ENCODE peak calls at places on chromosome 5, in five cellular contexts. Y is HepG2; H is stimulated activated CD4-positive, alpha-beta T cell treated with anti-CD3 and anti-CD28 coated beads, TNF-alpha, amount 100 ng/mL, for 48 hours; D is activated T-cell treated with anti-CD3 and anti-CD28 coated beads, Interleukin-2, amount 50 U/mL, for 72 hours; T is RCC 7860. L is an unnamed sample.

GRCh38 chr5:32222723-32223470 is 48.8 kb upstream of the GOLPH3 start:
- DNase-seq in Y (no peak), H (no peak), D (no peak), T (no peak), L (no peak)

GRCh38 chr5:96567188-96567587 is 95.0 kb upstream of the CAST start:
- DNase-seq in Y (no peak), H (no peak), D (no peak), T (peak), L (no peak)

GRCh38 chr5:133109655-133110483 is 58.1 kb downstream of the HSPA4 start:
- DNase-seq in Y (no peak), H (no peak), D (no peak), T (no peak), L (no peak)

GRCh38 chr5:80216753-80217596 is 38.9 kb downstream of the SERINC5 start:
- DNase-seq in Y (no peak), H (no peak), D (peak), T (no peak), L (peak)

GRCh38 chr5:123670981-123671557 is 159.1 kb downstream of the CSNK1G3 start:
- DNase-seq in Y (peak), H (peak), D (peak), T (peak), L (peak)

GRCh38 chr5:173969167-173970049 is 19.6 kb upstream of the C5orf47 start:
- DNase-seq in Y (peak), H (no peak), D (no peak), T (peak), L (no peak)

GRCh38 chr5:151495330-151495729 is 47.9 kb downstream of the SLC36A1 start:
- DNase-seq in Y (no peak), H (no peak), D (no peak), T (no peak), L (no peak)

GRCh38 chr5:53123702-53124101 is 14.1 kb upstream of the MOCS2 start:
- DNase-seq in Y (no peak), H (no peak), D (no peak), T (no peak), L (no peak)

GRCh38 chr5:82670692-82671091 is 392.5 kb upstream of the RPS23 start:
- DNase-seq in Y (no peak), H (no peak), D (no peak), T (no peak), L (no peak)

GRCh38 chr5:73192375-73192774 is 19.4 kb downstream of the TMEM174 start:
- DNase-seq in Y (no peak), H (no peak), D (no peak), T (no peak), L (no peak)

GRCh38 chr5:42583322-42583721 is 160.1 kb downstream of the GHR start:
- DNase-seq in Y (peak), H (peak), D (peak), T (peak), L (peak)

GRCh38 chr5:14208071-14209021 is 65.2 kb downstream of the TRIO start:
- DNase-seq in Y (peak), H (no peak), D (no peak), T (peak), L (no peak)

GRCh38 chr5:133110709-133111108 is 58.9 kb downstream of the HSPA4 start:
- DNase-seq in Y (no peak), H (no peak), D (no peak), T (no peak), L (no peak)

GRCh38 chr5:180633283-180634177 is 15.9 kb downstream of the FLT4 start:
- DNase-seq in Y (no peak), H (no peak), D (no peak), T (no peak), L (no peak)

GRCh38 chr5:158458086-158458485 is 599.1 kb upstream of the CLINT1 start:
- DNase-seq in Y (no peak), H (no peak), D (no peak), T (no peak), L (no peak)

GRCh38 chr5:12672141-12672540 is 767.9 kb upstream of the CTNND2 start:
- DNase-seq in Y (no peak), H (no peak), D (no peak), T (no peak), L (no peak)

GRCh38 chr5:67361932-67362729 is 165.5 kb upstream of the CD180 start:
- DNase-seq in Y (no peak), H (no peak), D (no peak), T (no peak), L (no peak)

GRCh38 chr5:71887680-71888079 is 168.6 kb downstream of the CARTPT start:
- DNase-seq in Y (peak), H (no peak), D (peak), T (peak), L (peak)

GRCh38 chr5:55626805-55627204 is 85.3 kb downstream of the SLC38A9 start:
- DNase-seq in Y (no peak), H (no peak), D (no peak), T (no peak), L (no peak)